ENCODE peak calls at places on chromosomes 1 and 21, in eight cellular contexts. K is AG09319; Y is NCI-H1092 treated with DMSO at 0.1 percent for 48 hours; Q is MCF 10A; X is EH; S is stimulated activated CD8-positive, alpha-beta memory T cell treated with anti-CD3 and anti-CD28 coated beads, Interleukin-4, amount 100 ng/mL, for 24 hours; T is anterior cingulate cortex; E is cardiac muscle cell. W is an unnamed sample.

GRCh38 chr1:110059133-110059863 is 11.2 kb downstream of the ALX3 start:
- DNase-seq in K (no peak), Y (no peak), Q (no peak), X (peak), S (no peak), T (no peak), E (no peak), W (no peak)

GRCh38 chr1:179077396-179077795 is 4.5 kb upstream of the TOR3A start:
- DNase-seq in K (no peak), Y (no peak), Q (no peak), X (peak), S (no peak), T (no peak), E (no peak), W (peak)

GRCh38 chr1:206714331-206715058 is 29.8 kb downstream of the MAPKAPK2 start:
- DNase-seq in K (peak), Y (no peak), Q (peak), X (peak), S (no peak), T (no peak), E (no peak), W (no peak)

GRCh38 chr1:4531842-4532241 is 122.6 kb upstream of the AJAP1 start:
- DNase-seq in K (no peak), Y (no peak), Q (no peak), X (no peak), S (no peak), T (no peak), E (no peak), W (no peak)

GRCh38 chr1:222790520-222790919 is 24.3 kb upstream of the DISP1 start:
- DNase-seq in K (no peak), Y (no peak), Q (no peak), X (no peak), S (no peak), T (no peak), E (no peak), W (no peak)

GRCh38 chr1:197954718-197955418 is 37.7 kb downstream of the LHX9 start:
- DNase-seq in K (no peak), Y (no peak), Q (no peak), X (no peak), S (no peak), T (no peak), E (no peak), W (no peak)

GRCh38 chr1:168970945-168971799 is 135.3 kb upstream of the ATP1B1 start:
- DNase-seq in K (no peak), Y (no peak), Q (no peak), X (no peak), S (no peak), T (no peak), E (no peak), W (peak)

GRCh38 chr21:14584357-14585095 is 38.4 kb upstream of the SAMSN1 start:
- DNase-seq in K (no peak), Y (no peak), Q (no peak), X (no peak), S (no peak), T (no peak), E (no peak), W (no peak)

W was measured in osteoblast.